ENCODE peak calls at places on chromosomes 11 and 22, in seven cellular contexts. D is GM20000; G is mesendoderm; V is germinal center; O is CD8-positive, alpha-beta memory T cell; S is left ventricle myocardium inferior; Y is BJ. F is an unnamed sample.

GRCh38 chr11:94171693-94172440 is 43.2 kb downstream of the PANX1 start:
- DNase-seq in D (peak), G (peak), V (peak), O (no peak), S (no peak), Y (no peak), F (peak)

GRCh38 chr11:75147191-75147874 is 3.6 kb upstream of the SLCO2B1 start:
- DNase-seq in D (no peak), G (peak), V (no peak), O (no peak), S (no peak), Y (no peak), F (no peak)

GRCh38 chr11:59776210-59777066 is 21.3 kb downstream of the STX3 start:
- DNase-seq in D (no peak), G (no peak), V (no peak), O (no peak), S (no peak), Y (no peak), F (no peak)

GRCh38 chr11:18310800-18311340 is 11.1 kb downstream of the HPS5 start:
- DNase-seq in D (peak), G (no peak), V (peak), O (no peak), S (no peak), Y (no peak), F (no peak)

GRCh38 chr22:35703861-35704584 is 13.6 kb upstream of the APOL5 start:
- DNase-seq in D (no peak), G (no peak), V (no peak), O (no peak), S (no peak), Y (no peak), F (no peak)

GRCh38 chr22:31139866-31140716 is at the start of gene PLA2G3:
- DNase-seq in D (no peak), G (peak), V (no peak), O (no peak), S (no peak), Y (no peak), F (peak)

GRCh38 chr11:61747389-61748285 is 4.8 kb upstream of the MYRF start:
- DNase-seq in D (peak), G (peak), V (peak), O (no peak), S (peak), Y (no peak), F (peak)

GRCh38 chr11:94563176-94563847 is 3.9 kb upstream of the PIWIL4 start:
- DNase-seq in D (no peak), G (peak), V (no peak), O (no peak), S (no peak), Y (no peak), F (peak)

GRCh38 chr22:42490244-42490832 is 29.3 kb downstream of the RRP7A start:
- DNase-seq in D (no peak), G (no peak), V (no peak), O (no peak), S (no peak), Y (no peak), F (no peak)

GRCh38 chr11:133897331-133897650 is 52.0 kb upstream of the SPATA19 start:
- DNase-seq in D (no peak), G (no peak), V (no peak), O (no peak), S (no peak), Y (no peak), F (no peak)

GRCh38 chr11:127492025-127492424 is 491.5 kb upstream of the KIRREL3 start:
- DNase-seq in D (no peak), G (no peak), V (no peak), O (no peak), S (no peak), Y (no peak), F (no peak)

GRCh38 chr22:29623553-29624169 is 20.2 kb downstream of the NF2 start:
- DNase-seq in D (no peak), G (no peak), V (no peak), O (no peak), S (no peak), Y (no peak), F (no peak)

GRCh38 chr11:6629892-6630631 is 10.8 kb upstream of the TPP1 start:
- DNase-seq in D (no peak), G (peak), V (no peak), O (no peak), S (no peak), Y (no peak), F (no peak)

GRCh38 chr11:121141051-121141450 is 40.0 kb downstream of the TECTA start:
- DNase-seq in D (no peak), G (no peak), V (no peak), O (no peak), S (no peak), Y (no peak), F (no peak)

GRCh38 chr22:17269607-17270261 is 50.5 kb upstream of the ADA2 start:
- DNase-seq in D (no peak), G (no peak), V (no peak), O (no peak), S (no peak), Y (no peak), F (no peak)